ENCODE peak calls at places on chromosomes 2 and 18, in four cellular contexts. P is MM.1S, I is H9, N is HFF-Myc. Y is an unnamed sample.

GRCh38 chr2:5664197-5664728 is 27.9 kb upstream of the SOX11 start:
- DNase-seq in P (no peak), I (no peak), N (no peak), Y (no peak)

GRCh38 chr2:106161938-106162814 is 31.9 kb downstream of the UXS1 start:
- DNase-seq in P (no peak), I (no peak), N (no peak), Y (no peak)

GRCh38 chr2:238497610-238498005 is 70.9 kb downstream of the ASB1 start:
- DNase-seq in P (no peak), I (peak), N (no peak), Y (no peak)

GRCh38 chr2:64942693-64943092 is 46.5 kb upstream of the SLC1A4 start:
- DNase-seq in P (no peak), I (no peak), N (no peak), Y (no peak)

GRCh38 chr18:77191241-77191751 is 58.4 kb upstream of the GALR1 start:
- DNase-seq in P (no peak), I (no peak), N (peak), Y (no peak)

GRCh38 chr2:215399067-215399716 is 36.7 kb downstream of the FN1 start:
- DNase-seq in P (no peak), I (no peak), N (no peak), Y (no peak)

GRCh38 chr2:147399011-147399410 is 445.8 kb upstream of the ACVR2A start:
- DNase-seq in P (no peak), I (no peak), N (no peak), Y (no peak)

GRCh38 chr2:96259497-96259921 is 6.3 kb downstream of the TMEM127 start:
- DNase-seq in P (peak), I (no peak), N (no peak), Y (no peak)

GRCh38 chr18:78912336-78912735 is 67.3 kb upstream of the SALL3 start:
- DNase-seq in P (no peak), I (peak), N (no peak), Y (no peak)

GRCh38 chr2:237643582-237643981 is 16.2 kb downstream of the LRRFIP1 start:
- DNase-seq in P (no peak), I (no peak), N (no peak), Y (no peak)

GRCh38 chr2:233855345-233855744 is 1.0 kb upstream of the HJURP start:
- DNase-seq in P (no peak), I (no peak), N (no peak), Y (no peak)

GRCh38 chr2:47189635-47190034 is 34.5 kb upstream of the STPG4 start:
- DNase-seq in P (no peak), I (no peak), N (no peak), Y (no peak)

GRCh38 chr18:38759457-38759856 is 1193.9 kb upstream of the CELF4 start:
- DNase-seq in P (no peak), I (no peak), N (no peak), Y (no peak)

GRCh38 chr2:111119847-111120252 is 864 bp upstream of the BCL2L11 start:
- DNase-seq in P (peak), I (no peak), N (no peak), Y (no peak)

GRCh38 chr2:96649342-96649741 is 6.8 kb downstream of the FER1L5 start:
- DNase-seq in P (no peak), I (no peak), N (no peak), Y (no peak)

GRCh38 chr2:133523406-133523805 is 44.9 kb downstream of the NCKAP5 start:
- DNase-seq in P (no peak), I (no peak), N (no peak), Y (no peak)

GRCh38 chr18:80067321-80067720 is 33.1 kb downstream of the RBFA start:
- DNase-seq in P (no peak), I (no peak), N (no peak), Y (no peak)

GRCh38 chr2:98479959-98480524 is 35.4 kb downstream of the INPP4A start:
- DNase-seq in P (peak), I (no peak), N (no peak), Y (no peak)

GRCh38 chr2:127625146-127625943 is 20.6 kb upstream of the GPR17 start:
- DNase-seq in P (no peak), I (no peak), N (no peak), Y (no peak)

GRCh38 chr2:162252147-162252546 is 8.9 kb upstream of the FAP start:
- DNase-seq in P (no peak), I (no peak), N (no peak), Y (no peak)

GRCh38 chr18:62332964-62333695 is 8.0 kb downstream of the TNFRSF11A start:
- DNase-seq in P (no peak), I (no peak), N (no peak), Y (no peak)

GRCh38 chr2:229715895-229716507 is 1.6 kb upstream of the DNER start:
- DNase-seq in P (peak), I (peak), N (no peak), Y (no peak)

GRCh38 chr2:229129738-229130371 is 141.2 kb downstream of the PID1 start:
- DNase-seq in P (no peak), I (no peak), N (no peak), Y (no peak)

GRCh38 chr2:196758474-196759377 is 40.8 kb downstream of the GTF3C3 start:
- DNase-seq in P (peak), I (no peak), N (no peak), Y (no peak)

GRCh38 chr18:45167631-45168225 is 447.5 kb upstream of the SLC14A2 start:
- DNase-seq in P (no peak), I (no peak), N (peak), Y (no peak)

GRCh38 chr18:46282177-46282570 is 178.0 kb downstream of the HAUS1 start:
- DNase-seq in P (no peak), I (no peak), N (no peak), Y (no peak)

GRCh38 chr18:53191634-53192033 is 851.6 kb downstream of the DCC start:
- DNase-seq in P (no peak), I (no peak), N (no peak), Y (no peak)

GRCh38 chr18:45837283-45838070 is 12.0 kb downstream of the SIGLEC15 start:
- DNase-seq in P (no peak), I (peak), N (no peak), Y (no peak)

GRCh38 chr2:231482806-231483391 is 18.6 kb upstream of the NCL start:
- DNase-seq in P (peak), I (peak), N (no peak), Y (peak)

GRCh38 chr18:13435596-13436333 is 217.2 kb downstream of the LDLRAD4 start:
- DNase-seq in P (no peak), I (no peak), N (no peak), Y (no peak)

GRCh38 chr2:168583064-168583709 is 127.1 kb downstream of the CERS6 start:
- DNase-seq in P (peak), I (no peak), N (no peak), Y (no peak)

GRCh38 chr18:31508781-31509180 is 10.8 kb downstream of the DSG2 start:
- DNase-seq in P (no peak), I (no peak), N (no peak), Y (no peak)

GRCh38 chr18:31503011-31503410 is 5.0 kb downstream of the DSG2 start:
- DNase-seq in P (no peak), I (no peak), N (no peak), Y (no peak)

GRCh38 chr18:31505161-31505560 is 7.2 kb downstream of the DSG2 start:
- DNase-seq in P (no peak), I (no peak), N (no peak), Y (no peak)

GRCh38 chr18:31504455-31505147 is 6.6 kb downstream of the DSG2 start:
- DNase-seq in P (no peak), I (no peak), N (no peak), Y (no peak)

GRCh38 chr18:31506024-31506742 is 8.2 kb downstream of the DSG2 start:
- DNase-seq in P (no peak), I (no peak), N (no peak), Y (no peak)
- TF ChIP-seq CTCF in P (no peak), I (peak), N (no peak), Y (peak)

GRCh38 chr2:186382932-186383331 is 103.1 kb upstream of the ZC3H15 start:
- DNase-seq in P (no peak), I (no peak), N (no peak), Y (no peak)
- TF ChIP-seq CTCF in P (no peak), I (no peak), N (no peak), Y (no peak)

GRCh38 chr2:20421336-20421987 is 25.4 kb upstream of the RHOB start:
- DNase-seq in P (no peak), I (no peak), N (no peak), Y (no peak)

GRCh38 chr2:20421988-20422678 is 24.7 kb upstream of the RHOB start:
- DNase-seq in P (no peak), I (no peak), N (peak), Y (no peak)

GRCh38 chr2:20423376-20423775 is 23.5 kb upstream of the RHOB start:
- DNase-seq in P (no peak), I (no peak), N (no peak), Y (no peak)

GRCh38 chr2:20423847-20424246 is 23.0 kb upstream of the RHOB start:
- DNase-seq in P (peak), I (peak), N (no peak), Y (no peak)

GRCh38 chr2:20422679-20423271 is 24.1 kb upstream of the RHOB start:
- DNase-seq in P (no peak), I (peak), N (no peak), Y (no peak)
- TF ChIP-seq CTCF in P (peak), I (peak), N (peak), Y (peak)

GRCh38 chr18:32577561-32577960 is 106.9 kb upstream of the GAREM1 start:
- DNase-seq in P (no peak), I (no peak), N (no peak), Y (no peak)

DNA sequence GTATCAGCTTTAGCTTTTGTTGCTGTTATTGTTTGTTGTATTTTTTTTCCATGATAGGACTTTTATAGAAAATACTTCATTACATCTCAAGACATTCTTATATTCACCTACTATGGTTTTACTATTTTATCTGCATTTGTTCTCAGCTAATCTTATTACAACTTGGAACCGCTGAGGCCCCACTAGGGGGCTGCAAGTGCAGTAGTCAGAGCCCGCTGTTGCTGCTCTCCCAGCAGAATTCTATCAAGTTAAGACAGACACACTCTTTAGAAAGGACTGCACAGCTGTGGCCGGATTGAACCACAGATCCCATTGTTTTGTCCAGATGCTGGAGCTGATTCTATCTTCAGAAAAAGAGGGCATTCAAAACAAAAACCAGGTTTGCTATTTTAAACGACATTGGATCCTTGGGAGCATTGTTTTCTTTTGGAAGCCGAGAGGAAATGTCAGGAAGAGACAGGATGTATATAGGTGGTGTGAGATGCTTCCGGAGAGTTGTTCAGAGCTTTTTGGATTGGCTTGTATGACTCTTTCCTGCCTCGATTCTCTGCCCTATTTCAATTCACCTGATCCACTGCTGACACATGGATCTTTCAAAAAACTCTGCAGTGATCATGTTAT is 105.7 kb upstream of the GAREM1 start:
- DNase-seq in P (no peak), I (peak), N (no peak), Y (no peak)
- TF ChIP-seq CTCF in P (no peak), I (peak), N (peak), Y (peak)